ENCODE peak calls at places on chromosome X, in seven cellular contexts. I is activated CD8-positive, alpha-beta memory T cell treated with anti-CD3 and anti-CD28 coated beads for 48 hours; W is stimulated activated CD4-positive, alpha-beta T cell treated with anti-CD3 and anti-CD28 coated beads, Interleukin-2, amount 100 ng/mL, for 48 hours; N is posterior cingulate gyrus; D is smooth muscle cell of the brain vasculature; M is H54; Q is NCI-H1105. O is an unnamed sample.

GRCh38 chrX:103565197-103565596 is 20.1 kb upstream of the TCEAL4 start:
- DNase-seq in I (no peak), W (no peak), N (no peak), D (no peak), M (no peak), Q (no peak), O (no peak)

GRCh38 chrX:72020204-72020603 is 109.6 kb downstream of the NHSL2 start:
- DNase-seq in I (no peak), W (no peak), N (no peak), D (no peak), M (no peak), Q (no peak), O (no peak)

GRCh38 chrX:45762699-45763647 is 562.3 kb upstream of the DIPK2B start:
- DNase-seq in I (no peak), W (no peak), N (no peak), D (no peak), M (no peak), Q (no peak), O (no peak)

GRCh38 chrX:107272431-107272921 is 66.1 kb downstream of the DNAAF6 start:
- DNase-seq in I (no peak), W (no peak), N (no peak), D (no peak), M (no peak), Q (no peak), O (no peak)

GRCh38 chrX:44748014-44748413 is 95.8 kb upstream of the DUSP21 start:
- DNase-seq in I (no peak), W (no peak), N (no peak), D (no peak), M (no peak), Q (no peak), O (no peak)

GRCh38 chrX:41559662-41560061 is 112.5 kb downstream of the NYX start:
- DNase-seq in I (no peak), W (no peak), N (no peak), D (peak), M (no peak), Q (no peak), O (no peak)

GRCh38 chrX:19579485-19579884 is 64.2 kb upstream of the MAP3K15 start:
- DNase-seq in I (no peak), W (no peak), N (no peak), D (no peak), M (peak), Q (no peak), O (no peak)

GRCh38 chrX:70260104-70260503 is at the start of gene P2RY4:
- DNase-seq in I (no peak), W (no peak), N (no peak), D (no peak), M (no peak), Q (no peak), O (no peak)

GRCh38 chrX:107674480-107675364 is 46.4 kb downstream of the PRPS1 start:
- DNase-seq in I (no peak), W (no peak), N (no peak), D (no peak), M (no peak), Q (no peak), O (no peak)

GRCh38 chrX:8688776-8689175 is 43.2 kb downstream of the ANOS1 start:
- DNase-seq in I (no peak), W (no peak), N (no peak), D (no peak), M (no peak), Q (no peak), O (no peak)

GRCh38 chrX:45479835-45480422 is 279.3 kb upstream of the DIPK2B start:
- DNase-seq in I (no peak), W (no peak), N (no peak), D (peak), M (no peak), Q (no peak), O (no peak)

GRCh38 chrX:150482537-150483217 is 85.7 kb upstream of the MTM1 start:
- DNase-seq in I (no peak), W (peak), N (no peak), D (no peak), M (peak), Q (no peak), O (no peak)

GRCh38 chrX:153647461-153648357 is 706 bp downstream of the DUSP9 start:
- DNase-seq in I (no peak), W (no peak), N (no peak), D (no peak), M (no peak), Q (no peak), O (no peak)

GRCh38 chrX:15816453-15816838 is 26.2 kb downstream of the ZRSR2 start:
- DNase-seq in I (no peak), W (no peak), N (no peak), D (no peak), M (no peak), Q (no peak), O (no peak)

GRCh38 chrX:116232833-116233232 is 62.3 kb downstream of the AGTR2 start:
- DNase-seq in I (no peak), W (no peak), N (no peak), D (no peak), M (no peak), Q (no peak), O (no peak)

GRCh38 chrX:153926594-153926862 is 464 bp upstream of the ARHGAP4 start:
- DNase-seq in I (no peak), W (no peak), N (no peak), D (no peak), M (no peak), Q (no peak), O (no peak)

GRCh38 chrX:79366888-79367749 is at the start of gene ITM2A:
- DNase-seq in I (peak), W (peak), N (no peak), D (no peak), M (no peak), Q (no peak), O (no peak)

GRCh38 chrX:103656623-103657022 is 27.8 kb downstream of the TCEAL1 start:
- DNase-seq in I (no peak), W (no peak), N (no peak), D (no peak), M (peak), Q (no peak), O (no peak)

GRCh38 chrX:70453024-70453618 is 8.5 kb downstream of the DLG3 start:
- DNase-seq in I (no peak), W (no peak), N (no peak), D (no peak), M (no peak), Q (no peak), O (no peak)

GRCh38 chrX:34288782-34289181 is 156.7 kb upstream of the FAM47A start:
- DNase-seq in I (no peak), W (no peak), N (no peak), D (no peak), M (no peak), Q (no peak), O (no peak)

GRCh38 chrX:113726466-113726865 is 857.4 kb upstream of the HTR2C start:
- DNase-seq in I (no peak), W (no peak), N (no peak), D (no peak), M (no peak), Q (no peak), O (no peak)

GRCh38 chrX:36897690-36898089 is 110.5 kb upstream of the FAM47C start:
- DNase-seq in I (no peak), W (no peak), N (no peak), D (no peak), M (no peak), Q (no peak), O (no peak)

GRCh38 chrX:115058276-115058675 is 40.9 kb upstream of the IL13RA2 start:
- DNase-seq in I (no peak), W (no peak), N (no peak), D (peak), M (peak), Q (no peak), O (no peak)

GRCh38 chrX:10047631-10048030 is 80.5 kb downstream of the CLDN34 start:
- DNase-seq in I (no peak), W (no peak), N (no peak), D (no peak), M (no peak), Q (no peak), O (no peak)

GRCh38 chrX:9370888-9371287 is 94.0 kb upstream of the TBL1X start:
- DNase-seq in I (no peak), W (no peak), N (no peak), D (no peak), M (no peak), Q (no peak), O (no peak)

O was measured in NCI-H1436.